ENCODE peak calls at places on chromosome 11, in eight cellular contexts. One of them, this sample, is unnamed.

GRCh38 chr11:18594999-18595749 is 4.4 kb upstream of the MISFA start:
- DNase-seq in CD4-positive, alpha-beta T cell: no peak
- DNase-seq in naive thymus-derived CD4-positive, alpha-beta T cell: no peak
- DNase-seq in anterior cingulate cortex: no peak
- DNase-seq in iPS-NIHi11: no peak
- DNase-seq in lower lobe of right lung: no peak
- DNase-seq in activated gamma-delta T cell treated with Interleukin-2 at 50 U/mL for 16 hours: no peak
- DNase-seq in ovary: no peak
- DNase-seq in this sample: peak

GRCh38 chr11:35096737-35097136 is 42.2 kb upstream of the CD44 start:
- DNase-seq in activated gamma-delta T cell treated with Interleukin-2 at 50 U/mL for 16 hours: no peak
- DNase-seq in anterior cingulate cortex: no peak
- DNase-seq in naive thymus-derived CD4-positive, alpha-beta T cell: no peak
- DNase-seq in ovary: no peak
- DNase-seq in lower lobe of right lung: no peak
- DNase-seq in CD4-positive, alpha-beta T cell: no peak
- DNase-seq in iPS-NIHi11: no peak
- DNase-seq in this sample: no peak

GRCh38 chr11:8596504-8597046 is 2.5 kb upstream of the STK33 start:
- DNase-seq in CD4-positive, alpha-beta T cell: no peak
- DNase-seq in anterior cingulate cortex: no peak
- DNase-seq in activated gamma-delta T cell treated with Interleukin-2 at 50 U/mL for 16 hours: no peak
- DNase-seq in naive thymus-derived CD4-positive, alpha-beta T cell: no peak
- DNase-seq in iPS-NIHi11: no peak
- DNase-seq in lower lobe of right lung: no peak
- DNase-seq in ovary: no peak
- DNase-seq in this sample: no peak

GRCh38 chr11:12706531-12707499 is 32.6 kb downstream of the TEAD1 start:
- DNase-seq in naive thymus-derived CD4-positive, alpha-beta T cell: no peak
- DNase-seq in activated gamma-delta T cell treated with Interleukin-2 at 50 U/mL for 16 hours: no peak
- DNase-seq in lower lobe of right lung: no peak
- DNase-seq in anterior cingulate cortex: no peak
- DNase-seq in iPS-NIHi11: no peak
- DNase-seq in ovary: no peak
- DNase-seq in CD4-positive, alpha-beta T cell: no peak
- DNase-seq in this sample: no peak

GRCh38 chr11:8209208-8209807 is 40.5 kb upstream of the RIC3 start:
- DNase-seq in ovary: no peak
- DNase-seq in iPS-NIHi11: peak
- DNase-seq in activated gamma-delta T cell treated with Interleukin-2 at 50 U/mL for 16 hours: no peak
- DNase-seq in anterior cingulate cortex: no peak
- DNase-seq in naive thymus-derived CD4-positive, alpha-beta T cell: no peak
- DNase-seq in lower lobe of right lung: no peak
- DNase-seq in CD4-positive, alpha-beta T cell: no peak
- DNase-seq in this sample: no peak

GRCh38 chr11:72836111-72836510 is 21.9 kb downstream of the ATG16L2 start:
- DNase-seq in lower lobe of right lung: peak
- DNase-seq in ovary: peak
- DNase-seq in CD4-positive, alpha-beta T cell: no peak
- DNase-seq in anterior cingulate cortex: no peak
- DNase-seq in naive thymus-derived CD4-positive, alpha-beta T cell: no peak
- DNase-seq in activated gamma-delta T cell treated with Interleukin-2 at 50 U/mL for 16 hours: no peak
- DNase-seq in iPS-NIHi11: no peak
- DNase-seq in this sample: no peak

GRCh38 chr11:72937439-72937838 is 123.2 kb downstream of the ATG16L2 start:
- DNase-seq in ovary: no peak
- DNase-seq in lower lobe of right lung: no peak
- DNase-seq in naive thymus-derived CD4-positive, alpha-beta T cell: no peak
- DNase-seq in activated gamma-delta T cell treated with Interleukin-2 at 50 U/mL for 16 hours: no peak
- DNase-seq in anterior cingulate cortex: no peak
- DNase-seq in CD4-positive, alpha-beta T cell: no peak
- DNase-seq in iPS-NIHi11: no peak
- DNase-seq in this sample: no peak

GRCh38 chr11:72683782-72684200 is 9.6 kb upstream of the PDE2A start:
- DNase-seq in CD4-positive, alpha-beta T cell: peak
- DNase-seq in naive thymus-derived CD4-positive, alpha-beta T cell: peak
- DNase-seq in lower lobe of right lung: peak
- DNase-seq in ovary: peak
- DNase-seq in anterior cingulate cortex: peak
- DNase-seq in iPS-NIHi11: peak
- DNase-seq in activated gamma-delta T cell treated with Interleukin-2 at 50 U/mL for 16 hours: peak
- DNase-seq in this sample: peak

GRCh38 chr11:85027346-85027745 is 599.8 kb downstream of the DLG2 start:
- DNase-seq in activated gamma-delta T cell treated with Interleukin-2 at 50 U/mL for 16 hours: no peak
- DNase-seq in iPS-NIHi11: no peak
- DNase-seq in ovary: no peak
- DNase-seq in lower lobe of right lung: no peak
- DNase-seq in anterior cingulate cortex: no peak
- DNase-seq in naive thymus-derived CD4-positive, alpha-beta T cell: no peak
- DNase-seq in CD4-positive, alpha-beta T cell: no peak
- DNase-seq in this sample: no peak

GRCh38 chr11:119615003-119615878 is 113.8 kb downstream of the NECTIN1 start:
- DNase-seq in iPS-NIHi11: no peak
- DNase-seq in activated gamma-delta T cell treated with Interleukin-2 at 50 U/mL for 16 hours: no peak
- DNase-seq in lower lobe of right lung: no peak
- DNase-seq in ovary: no peak
- DNase-seq in naive thymus-derived CD4-positive, alpha-beta T cell: no peak
- DNase-seq in anterior cingulate cortex: peak
- DNase-seq in CD4-positive, alpha-beta T cell: no peak
- DNase-seq in this sample: no peak

GRCh38 chr11:43983221-43983795 is 40.9 kb downstream of the C11orf96 start:
- DNase-seq in ovary: no peak
- DNase-seq in anterior cingulate cortex: no peak
- DNase-seq in activated gamma-delta T cell treated with Interleukin-2 at 50 U/mL for 16 hours: no peak
- DNase-seq in naive thymus-derived CD4-positive, alpha-beta T cell: no peak
- DNase-seq in CD4-positive, alpha-beta T cell: no peak
- DNase-seq in lower lobe of right lung: no peak
- DNase-seq in iPS-NIHi11: no peak
- DNase-seq in this sample: no peak

GRCh38 chr11:65439331-65440181 is 17.0 kb downstream of the NEAT1 start:
- DNase-seq in naive thymus-derived CD4-positive, alpha-beta T cell: no peak
- DNase-seq in lower lobe of right lung: no peak
- DNase-seq in ovary: no peak
- DNase-seq in anterior cingulate cortex: no peak
- DNase-seq in CD4-positive, alpha-beta T cell: no peak
- DNase-seq in activated gamma-delta T cell treated with Interleukin-2 at 50 U/mL for 16 hours: no peak
- DNase-seq in iPS-NIHi11: no peak
- DNase-seq in this sample: no peak

GRCh38 chr11:92955900-92956299 is 13.6 kb upstream of the MTNR1B start:
- DNase-seq in ovary: no peak
- DNase-seq in activated gamma-delta T cell treated with Interleukin-2 at 50 U/mL for 16 hours: no peak
- DNase-seq in lower lobe of right lung: no peak
- DNase-seq in anterior cingulate cortex: no peak
- DNase-seq in naive thymus-derived CD4-positive, alpha-beta T cell: no peak
- DNase-seq in CD4-positive, alpha-beta T cell: no peak
- DNase-seq in iPS-NIHi11: no peak
- DNase-seq in this sample: no peak

GRCh38 chr11:19727246-19727645 is 14.6 kb downstream of the NAV2 start:
- DNase-seq in ovary: no peak
- DNase-seq in lower lobe of right lung: no peak
- DNase-seq in naive thymus-derived CD4-positive, alpha-beta T cell: no peak
- DNase-seq in CD4-positive, alpha-beta T cell: no peak
- DNase-seq in anterior cingulate cortex: no peak
- DNase-seq in activated gamma-delta T cell treated with Interleukin-2 at 50 U/mL for 16 hours: no peak
- DNase-seq in iPS-NIHi11: no peak
- DNase-seq in this sample: peak

This sample was measured in SK-N-SH.